ENCODE peak calls at places on chromosomes 16 and 17, in ten cellular contexts. T, O, H, G, C, N, S, F, V and J are unnamed samples.

GRCh38 chr16:13923703-13924298 is 3.8 kb downstream of the ERCC4 start:
- DNase-seq in V (peak), T (peak), S (peak), N (no peak), G (no peak), C (peak), F (peak), H (no peak), O (no peak), J (peak)

GRCh38 chr17:36182176-36183000 is 6.0 kb upstream of the TBC1D3B start:
- DNase-seq in O (no peak), S (no peak), C (no peak), V (no peak), F (no peak), T (peak), H (no peak), G (no peak), N (no peak), J (no peak)

GRCh38 chr16:84643677-84644076 is 4.6 kb upstream of the KLHL36 start:
- DNase-seq in H (no peak), T (peak), C (no peak), S (peak), F (no peak), N (no peak), G (no peak), V (no peak), O (no peak), J (no peak)

GRCh38 chr17:63142836-63143235 is 176.8 kb downstream of the TANC2 start:
- DNase-seq in C (no peak), T (no peak), F (no peak), O (no peak), V (no peak), G (no peak), N (no peak), S (no peak), H (no peak), J (no peak)

GRCh38 chr17:1438593-1439083 is 17.4 kb downstream of the CRK start:
- DNase-seq in N (no peak), C (no peak), G (no peak), S (no peak), H (no peak), V (peak), O (no peak), T (no peak), F (no peak), J (no peak)

GRCh38 chr17:12673788-12674187 is 8.1 kb downstream of the MYOCD start:
- DNase-seq in F (no peak), G (no peak), C (no peak), H (no peak), S (no peak), T (peak), N (no peak), O (no peak), V (no peak), J (no peak)

GRCh38 chr17:39634384-39634871 is 2.5 kb upstream of the STARD3 start:
- DNase-seq in V (peak), C (no peak), G (no peak), F (peak), H (no peak), T (peak), N (no peak), O (no peak), S (peak), J (no peak)

GRCh38 chr16:85838876-85839585 is 39.5 kb downstream of the COX4I1 start:
- DNase-seq in C (no peak), H (no peak), N (no peak), O (no peak), G (no peak), V (no peak), F (no peak), S (no peak), T (no peak), J (no peak)

GRCh38 chr17:8698142-8699050 is 46.2 kb downstream of the CCDC42 start:
- DNase-seq in F (no peak), C (no peak), S (no peak), V (peak), T (peak), G (no peak), N (peak), O (peak), H (peak), J (no peak)

GRCh38 chr16:65125871-65126270 is 4.0 kb upstream of the CDH11 start:
- DNase-seq in V (peak), F (no peak), H (no peak), G (no peak), O (no peak), T (peak), N (no peak), C (no peak), S (no peak), J (no peak)

GRCh38 chr17:70138309-70138865 is 30.9 kb upstream of the KCNJ2 start:
- DNase-seq in G (no peak), H (no peak), T (no peak), N (no peak), S (no peak), V (peak), O (no peak), C (no peak), F (no peak), J (no peak)

GRCh38 chr17:66629762-66630161 is 205.2 kb upstream of the CACNG5 start:
- DNase-seq in O (no peak), T (no peak), F (no peak), N (no peak), S (no peak), V (no peak), G (no peak), C (no peak), H (no peak), J (no peak)

GRCh38 chr16:50202926-50203624 is 50.0 kb downstream of the TENT4B start:
- DNase-seq in T (peak), F (no peak), N (no peak), C (peak), O (no peak), G (no peak), V (peak), S (peak), H (no peak), J (no peak)

GRCh38 chr16:3022697-3023414 is 886 bp downstream of the HCFC1R1 start:
- DNase-seq in G (no peak), T (no peak), N (no peak), F (no peak), V (peak), C (no peak), O (no peak), S (no peak), H (peak), J (no peak)

GRCh38 chr17:81481011-81481799 is 31.4 kb downstream of the ACTG1 start:
- DNase-seq in G (no peak), F (no peak), H (peak), T (peak), S (no peak), C (no peak), O (peak), N (peak), V (peak), J (no peak)

GRCh38 chr16:81523387-81524115 is 78.9 kb downstream of the CMIP start:
- DNase-seq in C (peak), N (no peak), V (peak), O (peak), S (peak), H (no peak), F (no peak), G (no peak), T (peak), J (no peak)

GRCh38 chr17:40568074-40568836 is 3.0 kb upstream of the CCR7 start:
- DNase-seq in T (no peak), C (no peak), O (no peak), H (no peak), V (no peak), F (no peak), G (no peak), N (no peak), S (no peak), J (no peak)

GRCh38 chr16:74297296-74297665 is 667 bp downstream of the PSMD7 start:
- DNase-seq in C (no peak), N (no peak), O (no peak), S (peak), G (no peak), T (peak), F (peak), H (no peak), V (peak), J (peak)

GRCh38 chr16:13138528-13138927 is 237.1 kb downstream of the SHISA9 start:
- DNase-seq in O (no peak), H (no peak), G (no peak), F (no peak), T (peak), C (no peak), S (peak), V (no peak), N (no peak), J (no peak)

GRCh38 chr17:58246104-58246740 is 7.8 kb downstream of the LPO start:
- DNase-seq in V (no peak), T (no peak), N (no peak), G (no peak), F (no peak), O (peak), S (no peak), H (no peak), C (no peak), J (no peak)

GRCh38 chr17:83155128-83156081 is 76.0 kb downstream of the METRNL start:
- DNase-seq in V (peak), G (no peak), T (no peak), F (no peak), C (no peak), H (no peak), O (peak), N (no peak), S (no peak), J (peak)

GRCh38 chr17:83151056-83151441 is 71.6 kb downstream of the METRNL start:
- DNase-seq in H (no peak), C (no peak), T (no peak), G (no peak), S (no peak), O (no peak), N (no peak), V (no peak), F (no peak), J (no peak)

GRCh38 chr17:77460514-77461046 is 319.8 kb downstream of the SEC14L1 start:
- DNase-seq in T (no peak), H (no peak), C (no peak), N (no peak), G (no peak), F (no peak), O (no peak), S (no peak), V (no peak), J (no peak)

GRCh38 chr17:63529711-63530556 is 6.8 kb downstream of the KCNH6 start:
- DNase-seq in N (no peak), V (no peak), O (no peak), G (no peak), S (no peak), T (no peak), F (no peak), C (no peak), H (no peak), J (no peak)

DNA sequence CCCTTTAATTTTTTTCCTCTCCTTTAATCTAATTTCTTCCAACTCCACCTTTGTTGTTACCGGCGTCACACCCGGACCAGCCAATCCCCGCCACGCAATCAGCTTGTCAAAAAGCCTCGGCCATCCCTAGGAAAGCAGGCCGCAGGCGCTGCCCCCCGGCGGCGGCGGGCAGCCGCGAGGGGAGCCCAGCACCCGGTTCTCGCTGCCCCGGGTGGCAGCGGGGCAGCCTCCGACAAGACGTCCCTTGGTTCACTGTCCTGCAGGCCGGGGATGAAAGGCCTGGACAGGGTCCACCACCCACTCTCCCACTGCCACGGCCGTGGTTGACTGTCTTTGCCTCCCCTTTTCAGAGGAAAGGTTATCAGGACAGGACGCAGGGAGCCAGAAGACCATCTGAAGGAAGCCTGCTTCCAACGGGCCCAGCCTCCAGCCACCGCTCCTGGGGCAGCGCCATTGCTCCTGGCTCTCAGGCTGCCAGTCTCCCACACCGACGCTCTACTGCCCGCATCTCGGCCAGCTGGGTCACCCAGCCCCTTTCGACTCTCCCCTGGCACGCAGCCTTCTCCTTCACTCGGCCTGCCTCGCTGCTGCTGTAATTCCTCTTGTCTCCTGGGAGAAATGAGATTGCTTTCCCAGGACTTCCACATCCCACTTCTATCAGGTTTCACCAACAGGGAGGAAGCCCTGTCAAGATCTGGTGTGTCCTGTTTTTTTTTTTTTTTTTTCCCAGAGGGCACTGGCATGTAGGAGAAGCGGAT is 2.8 kb upstream of the UBTF start:
- DNase-seq in T (peak), G (peak), F (peak), C (peak), N (peak), O (peak), S (peak), V (peak), H (peak), J (peak)
- TF ChIP-seq CTCF in T (no peak), G (no peak), F (peak), C (peak), N (peak), O (peak), S (no peak), V (peak), H (no peak), J (peak)

GRCh38 chr17:17140590-17140980 is 65.5 kb downstream of the PLD6 start:
- DNase-seq in S (peak), T (peak), V (peak), H (no peak), F (no peak), C (no peak), N (no peak), O (no peak), G (no peak), J (no peak)
- TF ChIP-seq CTCF in S (peak), T (peak), V (peak), H (no peak), F (no peak), C (no peak), N (no peak), O (no peak), G (no peak), J (no peak)

GRCh38 chr16:19980866-19981265 is 92.8 kb downstream of the GPR139 start:
- DNase-seq in N (no peak), T (no peak), H (no peak), G (no peak), O (no peak), S (peak), F (peak), V (no peak), C (peak), J (no peak)
- TF ChIP-seq CTCF in N (no peak), T (peak), H (no peak), G (peak), O (no peak), S (peak), F (peak), V (no peak), C (peak), J (peak)

GRCh38 chr16:89442990-89443726 is 47.2 kb downstream of the ANKRD11 start:
- DNase-seq in O (peak), H (peak), S (peak), F (no peak), V (peak), C (peak), N (no peak), G (peak), T (peak), J (no peak)
- TF ChIP-seq CTCF in O (no peak), H (no peak), S (peak), F (no peak), V (peak), C (no peak), N (no peak), G (no peak), T (peak), J (no peak)

GRCh38 chr17:31646642-31647041 is 212.4 kb downstream of the COPRS start:
- DNase-seq in H (no peak), S (no peak), G (no peak), V (no peak), N (no peak), O (no peak), C (no peak), T (no peak), F (no peak), J (no peak)

GRCh38 chr17:31649302-31649701 is 209.7 kb downstream of the COPRS start:
- DNase-seq in V (no peak), S (no peak), H (no peak), F (no peak), C (no peak), N (no peak), T (peak), G (no peak), O (no peak), J (no peak)

GRCh38 chr17:31650756-31651520 is 208.1 kb downstream of the COPRS start:
- DNase-seq in G (no peak), H (no peak), C (no peak), F (no peak), S (no peak), N (no peak), O (no peak), T (no peak), V (no peak), J (no peak)

DNA sequence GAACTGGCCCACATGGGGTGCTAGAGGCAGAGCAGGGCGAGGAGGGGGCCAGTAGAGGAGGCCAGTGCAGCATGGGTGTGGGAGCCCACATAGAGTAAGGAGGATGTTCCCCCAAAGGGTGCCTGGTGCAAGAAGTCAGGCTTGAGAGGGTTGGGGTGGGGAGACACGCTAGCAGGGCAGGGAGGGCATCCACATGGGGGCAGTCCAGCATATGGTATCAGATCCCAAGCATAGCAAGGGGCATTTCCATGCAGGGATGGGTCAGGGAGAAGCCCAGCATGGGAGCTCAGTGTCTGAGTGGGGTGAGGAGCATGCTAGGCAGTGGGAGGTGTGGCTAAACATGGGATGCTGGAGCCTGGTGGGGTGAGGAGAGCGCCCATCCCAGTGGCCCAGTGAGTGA is 213.7 kb downstream of the COPRS start:
- DNase-seq in V (no peak), T (no peak), N (no peak), F (no peak), G (no peak), O (no peak), S (no peak), H (no peak), C (no peak), J (no peak)
- TF ChIP-seq CTCF in V (no peak), T (no peak), N (no peak), F (no peak), G (no peak), O (no peak), S (no peak), H (no peak), C (peak), J (no peak)

GRCh38 chr17:37188157-37188556 is 187.6 kb upstream of the C17orf78 start:
- DNase-seq in S (no peak), F (no peak), V (no peak), G (no peak), C (no peak), O (no peak), T (no peak), H (no peak), N (no peak), J (no peak)

GRCh38 chr17:37191219-37191618 is 184.6 kb upstream of the C17orf78 start:
- DNase-seq in S (peak), F (no peak), C (no peak), H (no peak), G (no peak), V (peak), N (no peak), O (no peak), T (no peak), J (no peak)

GRCh38 chr17:37194208-37194607 is 181.6 kb upstream of the C17orf78 start:
- DNase-seq in F (no peak), N (no peak), G (no peak), O (no peak), T (no peak), C (no peak), H (no peak), S (no peak), V (no peak), J (no peak)

GRCh38 chr17:37187262-37187661 is 188.5 kb upstream of the C17orf78 start:
- DNase-seq in V (peak), C (no peak), T (no peak), S (no peak), O (no peak), G (no peak), H (no peak), F (no peak), N (no peak), J (no peak)

GRCh38 chr17:37190493-37190892 is 185.3 kb upstream of the C17orf78 start:
- DNase-seq in H (no peak), F (no peak), S (no peak), N (no peak), O (no peak), C (no peak), T (no peak), V (no peak), G (no peak), J (no peak)
- TF ChIP-seq CTCF in H (no peak), F (no peak), S (peak), N (no peak), O (no peak), C (peak), T (no peak), V (peak), G (no peak), J (no peak)

DNA sequence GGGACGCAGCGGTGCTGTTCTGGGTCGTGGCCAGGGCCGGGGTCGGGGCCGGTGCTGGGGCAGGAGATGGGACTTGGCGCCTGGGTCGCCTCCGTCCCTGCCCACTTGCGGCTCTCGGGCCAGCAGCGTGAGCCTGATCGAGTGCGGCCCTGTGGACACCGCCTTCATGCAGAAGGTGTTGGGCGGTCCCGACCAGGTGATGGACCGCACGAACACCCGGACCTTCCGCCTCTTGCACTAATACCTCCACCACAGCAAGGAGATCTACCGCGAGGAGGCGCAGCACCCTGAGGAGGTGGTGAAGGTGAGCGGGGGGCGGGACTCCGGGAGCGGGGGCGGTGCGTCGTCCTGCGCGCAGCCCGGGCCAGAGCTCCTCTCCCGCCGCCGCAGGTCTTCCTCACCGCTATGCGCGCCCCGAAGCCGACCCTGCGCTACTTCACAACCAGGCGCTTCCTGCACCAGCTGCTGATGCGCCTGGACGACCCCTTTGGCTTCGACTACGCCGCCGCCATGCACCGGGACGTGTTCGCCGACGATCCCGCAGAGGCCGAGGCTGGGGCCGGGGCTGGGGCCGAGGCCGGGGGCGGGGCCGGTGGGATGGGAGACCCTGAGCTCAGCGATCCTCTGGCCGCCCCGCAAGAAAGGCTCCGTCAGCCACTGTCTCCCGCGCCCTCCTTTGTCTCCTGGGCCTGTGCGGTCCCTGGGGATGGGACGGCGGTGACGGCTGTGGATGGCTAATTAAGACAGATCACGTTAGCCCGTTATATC is 4.5 kb upstream of the HSD17B1 start:
- DNase-seq in G (peak), O (no peak), F (peak), H (no peak), V (no peak), C (no peak), S (no peak), T (peak), N (peak), J (peak)
- TF ChIP-seq CTCF in G (peak), O (peak), F (peak), H (no peak), V (no peak), C (peak), S (peak), T (peak), N (peak), J (peak)

DNA sequence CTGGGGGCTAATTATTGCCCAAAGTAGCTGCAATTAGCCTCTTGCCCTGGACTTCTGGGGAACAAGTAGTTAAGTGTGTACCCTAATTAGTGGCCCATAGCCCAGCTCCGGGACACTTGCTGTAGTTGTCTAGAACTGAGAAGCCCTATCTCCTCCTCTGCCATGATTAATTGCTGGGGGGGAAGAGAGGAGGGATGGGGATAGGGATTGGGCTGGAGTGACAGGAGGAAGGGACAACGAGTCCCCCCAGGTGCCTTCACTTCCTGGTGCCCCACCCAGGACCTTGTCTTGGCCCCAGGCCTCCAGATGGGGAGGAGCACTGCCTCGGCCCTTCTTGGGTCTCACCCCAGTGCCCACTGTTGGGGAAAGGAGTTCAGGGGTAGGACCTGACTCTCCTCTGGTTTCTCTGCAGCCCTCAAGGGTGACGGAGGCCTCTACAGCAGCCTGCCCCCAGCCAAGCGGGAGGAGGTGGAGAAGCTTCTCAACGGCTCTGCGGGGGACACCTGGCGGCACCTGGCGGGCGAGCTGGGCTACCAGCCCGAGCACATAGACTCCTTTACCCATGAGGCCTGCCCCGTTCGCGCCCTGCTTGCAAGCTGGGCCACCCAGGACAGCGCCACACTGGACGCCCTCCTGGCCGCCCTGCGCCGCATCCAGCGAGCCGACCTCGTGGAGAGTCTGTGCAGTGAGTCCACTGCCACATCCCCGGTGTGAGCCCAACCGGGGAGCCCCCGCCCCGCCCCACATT is 17.4 kb downstream of the NGFR start:
- DNase-seq in N (no peak), O (no peak), H (no peak), F (no peak), V (no peak), S (no peak), T (no peak), G (no peak), C (no peak), J (no peak)
- TF ChIP-seq CTCF in N (no peak), O (no peak), H (no peak), F (no peak), V (no peak), S (no peak), T (no peak), G (no peak), C (no peak), J (no peak)